ENCODE peak calls at places on chromosomes 12 and 14, in seven cellular contexts. One of them, this sample, is unnamed.
A peak's percentile ranks its signal among the peaks of the same experiment; 100 is the strongest.

GRCh38 chr12:91356405-91356804 is 173.8 kb upstream of the DCN start:
- DNase-seq in HCT116: no peak
- DNase-seq in GM12865: no peak
- DNase-seq in brain microvascular endothelial cell: no peak
- DNase-seq in ureter: no peak
- DNase-seq in NAMALWA: no peak
- DNase-seq in CD4-positive, alpha-beta memory T cell: no peak
- DNase-seq in this sample: no peak

GRCh38 chr14:59630281-59630963 is 53.8 kb upstream of the CCDC175 start:
- DNase-seq in HCT116: no peak
- DNase-seq in GM12865: no peak
- DNase-seq in brain microvascular endothelial cell: no peak
- DNase-seq in ureter: no peak
- DNase-seq in NAMALWA: no peak
- DNase-seq in CD4-positive, alpha-beta memory T cell: no peak
- DNase-seq in this sample: no peak

GRCh38 chr12:96093543-96094196 is 58.3 kb upstream of the LTA4H start:
- DNase-seq in HCT116: no peak
- DNase-seq in GM12865: no peak
- DNase-seq in brain microvascular endothelial cell: no peak
- DNase-seq in ureter: no peak
- DNase-seq in NAMALWA: no peak
- DNase-seq in CD4-positive, alpha-beta memory T cell: no peak
- DNase-seq in this sample: no peak

GRCh38 chr12:56189918-56190694 is 823 bp upstream of the SMARCC2 start:
- DNase-seq in HCT116: peak; percentile 90
- DNase-seq in GM12865: peak; percentile 94
- DNase-seq in brain microvascular endothelial cell: peak; percentile 79
- DNase-seq in ureter: peak; percentile 92
- DNase-seq in NAMALWA: peak; percentile 90
- DNase-seq in CD4-positive, alpha-beta memory T cell: peak; percentile 80
- DNase-seq in this sample: peak; percentile 68

GRCh38 chr14:106417224-106418049 is 891.1 kb downstream of the TMEM121 start:
- DNase-seq in HCT116: peak; percentile 3
- DNase-seq in GM12865: peak; percentile 93
- DNase-seq in brain microvascular endothelial cell: no peak
- DNase-seq in ureter: no peak
- DNase-seq in NAMALWA: peak; percentile 95
- DNase-seq in CD4-positive, alpha-beta memory T cell: peak; percentile 87
- DNase-seq in this sample: peak; percentile 76

GRCh38 chr12:89566615-89567014 is 40.8 kb upstream of the POC1B start:
- DNase-seq in HCT116: no peak
- DNase-seq in GM12865: no peak
- DNase-seq in brain microvascular endothelial cell: peak; percentile 43
- DNase-seq in ureter: no peak
- DNase-seq in NAMALWA: no peak
- DNase-seq in CD4-positive, alpha-beta memory T cell: no peak
- DNase-seq in this sample: no peak

GRCh38 chr12:80269953-80270552 is 170.7 kb downstream of the OTOGL start:
- DNase-seq in HCT116: peak; percentile 23
- DNase-seq in GM12865: peak; percentile 59
- DNase-seq in brain microvascular endothelial cell: peak; percentile 41
- DNase-seq in ureter: no peak
- DNase-seq in NAMALWA: peak; percentile 58
- DNase-seq in CD4-positive, alpha-beta memory T cell: no peak
- DNase-seq in this sample: no peak

GRCh38 chr12:79737875-79738718 is 47.3 kb upstream of the PAWR start:
- DNase-seq in HCT116: peak; percentile 54
- DNase-seq in GM12865: peak; percentile 78
- DNase-seq in brain microvascular endothelial cell: peak; percentile 55
- DNase-seq in ureter: no peak
- DNase-seq in NAMALWA: peak; percentile 78
- DNase-seq in CD4-positive, alpha-beta memory T cell: no peak
- DNase-seq in this sample: peak; percentile 2

GRCh38 chr14:69901113-69901951 is 22.1 kb downstream of the SMOC1 start:
- DNase-seq in HCT116: no peak
- DNase-seq in GM12865: no peak
- DNase-seq in brain microvascular endothelial cell: peak; percentile 18
- DNase-seq in ureter: no peak
- DNase-seq in NAMALWA: no peak
- DNase-seq in CD4-positive, alpha-beta memory T cell: no peak
- DNase-seq in this sample: no peak

GRCh38 chr12:45076417-45077031 is 25.6 kb upstream of the DBX2 start:
- DNase-seq in HCT116: no peak
- DNase-seq in GM12865: no peak
- DNase-seq in brain microvascular endothelial cell: no peak
- DNase-seq in ureter: no peak
- DNase-seq in NAMALWA: no peak
- DNase-seq in CD4-positive, alpha-beta memory T cell: no peak
- DNase-seq in this sample: no peak

GRCh38 chr14:32472512-32473472 is 143.7 kb downstream of the AKAP6 start:
- DNase-seq in HCT116: no peak
- DNase-seq in GM12865: no peak
- DNase-seq in brain microvascular endothelial cell: peak; percentile 63
- DNase-seq in ureter: no peak
- DNase-seq in NAMALWA: no peak
- DNase-seq in CD4-positive, alpha-beta memory T cell: no peak
- DNase-seq in this sample: no peak

GRCh38 chr14:56183631-56184157 is 65.5 kb downstream of the PELI2 start:
- DNase-seq in HCT116: no peak
- DNase-seq in GM12865: no peak
- DNase-seq in brain microvascular endothelial cell: no peak
- DNase-seq in ureter: no peak
- DNase-seq in NAMALWA: no peak
- DNase-seq in CD4-positive, alpha-beta memory T cell: no peak
- DNase-seq in this sample: no peak

GRCh38 chr14:88985654-88986053 is 161.2 kb downstream of the TTC8 start:
- DNase-seq in HCT116: no peak
- DNase-seq in GM12865: no peak
- DNase-seq in brain microvascular endothelial cell: no peak
- DNase-seq in ureter: no peak
- DNase-seq in NAMALWA: no peak
- DNase-seq in CD4-positive, alpha-beta memory T cell: no peak
- DNase-seq in this sample: no peak

GRCh38 chr12:12505544-12506501 is 56.8 kb downstream of the DUSP16 start:
- DNase-seq in HCT116: no peak
- DNase-seq in GM12865: peak; percentile 86
- DNase-seq in brain microvascular endothelial cell: peak; percentile 24
- DNase-seq in ureter: no peak
- DNase-seq in NAMALWA: peak; percentile 31
- DNase-seq in CD4-positive, alpha-beta memory T cell: peak; percentile 42
- DNase-seq in this sample: no peak

GRCh38 chr12:42213954-42214426 is 24.1 kb downstream of the YAF2 start:
- DNase-seq in HCT116: no peak
- DNase-seq in GM12865: no peak
- DNase-seq in brain microvascular endothelial cell: peak; percentile 10
- DNase-seq in ureter: no peak
- DNase-seq in NAMALWA: no peak
- DNase-seq in CD4-positive, alpha-beta memory T cell: no peak
- DNase-seq in this sample: no peak

GRCh38 chr12:50101663-50102062 is 2.1 kb upstream of the GPD1 start:
- DNase-seq in HCT116: peak; percentile 27
- DNase-seq in GM12865: no peak
- DNase-seq in brain microvascular endothelial cell: no peak
- DNase-seq in ureter: no peak
- DNase-seq in NAMALWA: no peak
- DNase-seq in CD4-positive, alpha-beta memory T cell: no peak
- DNase-seq in this sample: no peak

GRCh38 chr12:121295746-121296617 is 527 bp downstream of the CAMKK2 start:
- DNase-seq in HCT116: no peak
- DNase-seq in GM12865: peak; percentile 34
- DNase-seq in brain microvascular endothelial cell: no peak
- DNase-seq in ureter: no peak
- DNase-seq in NAMALWA: peak; percentile 40
- DNase-seq in CD4-positive, alpha-beta memory T cell: no peak
- DNase-seq in this sample: peak; percentile 3

GRCh38 chr12:85575115-85576096 is 260.8 kb downstream of the RASSF9 start:
- DNase-seq in HCT116: peak; percentile 54
- DNase-seq in GM12865: peak; percentile 68
- DNase-seq in brain microvascular endothelial cell: peak; percentile 77
- DNase-seq in ureter: no peak
- DNase-seq in NAMALWA: peak; percentile 80
- DNase-seq in CD4-positive, alpha-beta memory T cell: no peak
- DNase-seq in this sample: no peak

GRCh38 chr12:89733579-89734201 is 25.1 kb upstream of the ATP2B1 start:
- DNase-seq in HCT116: no peak
- DNase-seq in GM12865: no peak
- DNase-seq in brain microvascular endothelial cell: peak; percentile 90
- DNase-seq in ureter: no peak
- DNase-seq in NAMALWA: no peak
- DNase-seq in CD4-positive, alpha-beta memory T cell: no peak
- DNase-seq in this sample: peak; percentile 34

GRCh38 chr12:130916251-130916911 is 37.3 kb upstream of the ADGRD1 start:
- DNase-seq in HCT116: peak; percentile 38
- DNase-seq in GM12865: peak; percentile 69
- DNase-seq in brain microvascular endothelial cell: peak; percentile 6
- DNase-seq in ureter: peak; percentile 72
- DNase-seq in NAMALWA: peak; percentile 73
- DNase-seq in CD4-positive, alpha-beta memory T cell: no peak
- DNase-seq in this sample: no peak

GRCh38 chr14:28242895-28243294 is 523.7 kb upstream of the FOXG1 start:
- DNase-seq in HCT116: no peak
- DNase-seq in GM12865: no peak
- DNase-seq in brain microvascular endothelial cell: no peak
- DNase-seq in ureter: no peak
- DNase-seq in NAMALWA: no peak
- DNase-seq in CD4-positive, alpha-beta memory T cell: no peak
- DNase-seq in this sample: no peak

GRCh38 chr12:78442454-78442801 is 422.1 kb upstream of the SYT1 start:
- DNase-seq in HCT116: no peak
- DNase-seq in GM12865: no peak
- DNase-seq in brain microvascular endothelial cell: no peak
- DNase-seq in ureter: no peak
- DNase-seq in NAMALWA: no peak
- DNase-seq in CD4-positive, alpha-beta memory T cell: no peak
- DNase-seq in this sample: no peak

GRCh38 chr14:68657300-68658028 is 135.4 kb downstream of the ZFP36L1 start:
- DNase-seq in HCT116: no peak
- DNase-seq in GM12865: no peak
- DNase-seq in brain microvascular endothelial cell: no peak
- DNase-seq in ureter: no peak
- DNase-seq in NAMALWA: no peak
- DNase-seq in CD4-positive, alpha-beta memory T cell: no peak
- DNase-seq in this sample: no peak

GRCh38 chr14:75170797-75171196 is 5.6 kb downstream of the TMED10 start:
- DNase-seq in HCT116: no peak
- DNase-seq in GM12865: no peak
- DNase-seq in brain microvascular endothelial cell: no peak
- DNase-seq in ureter: no peak
- DNase-seq in NAMALWA: no peak
- DNase-seq in CD4-positive, alpha-beta memory T cell: no peak
- DNase-seq in this sample: no peak

GRCh38 chr12:119129827-119130434 is 48.8 kb upstream of the HSPB8 start:
- DNase-seq in HCT116: no peak
- DNase-seq in GM12865: no peak
- DNase-seq in brain microvascular endothelial cell: no peak
- DNase-seq in ureter: no peak
- DNase-seq in NAMALWA: no peak
- DNase-seq in CD4-positive, alpha-beta memory T cell: no peak
- DNase-seq in this sample: no peak

GRCh38 chr14:70735043-70735442 is 74.3 kb downstream of the MAP3K9 start:
- DNase-seq in HCT116: no peak
- DNase-seq in GM12865: no peak
- DNase-seq in brain microvascular endothelial cell: no peak
- DNase-seq in ureter: no peak
- DNase-seq in NAMALWA: no peak
- DNase-seq in CD4-positive, alpha-beta memory T cell: no peak
- DNase-seq in this sample: no peak

GRCh38 chr14:62126885-62127478 is 364.8 kb downstream of the SNAPC1 start:
- DNase-seq in HCT116: peak; percentile 40
- DNase-seq in GM12865: peak; percentile 65
- DNase-seq in brain microvascular endothelial cell: peak; percentile 50
- DNase-seq in ureter: no peak
- DNase-seq in NAMALWA: peak; percentile 59
- DNase-seq in CD4-positive, alpha-beta memory T cell: no peak
- DNase-seq in this sample: peak; percentile 12

GRCh38 chr12:509494-509893 is 49.8 kb downstream of the B4GALNT3 start:
- DNase-seq in HCT116: no peak
- DNase-seq in GM12865: no peak
- DNase-seq in brain microvascular endothelial cell: peak; percentile 14
- DNase-seq in ureter: no peak
- DNase-seq in NAMALWA: no peak
- DNase-seq in CD4-positive, alpha-beta memory T cell: no peak
- DNase-seq in this sample: no peak

GRCh38 chr12:53048033-53048779 is 1.7 kb upstream of the TNS2 start:
- DNase-seq in HCT116: no peak
- DNase-seq in GM12865: no peak
- DNase-seq in brain microvascular endothelial cell: no peak
- DNase-seq in ureter: peak; percentile 80
- DNase-seq in NAMALWA: peak; percentile 29
- DNase-seq in CD4-positive, alpha-beta memory T cell: no peak
- DNase-seq in this sample: no peak

GRCh38 chr12:67650528-67651379 is 2.2 kb downstream of the DYRK2 start:
- DNase-seq in HCT116: no peak
- DNase-seq in GM12865: peak; percentile 42
- DNase-seq in brain microvascular endothelial cell: no peak
- DNase-seq in ureter: no peak
- DNase-seq in NAMALWA: peak; percentile 67
- DNase-seq in CD4-positive, alpha-beta memory T cell: peak; percentile 45
- DNase-seq in this sample: no peak

GRCh38 chr14:31449971-31450610 is 7.2 kb downstream of the DTD2 start:
- DNase-seq in HCT116: peak; percentile 7
- DNase-seq in GM12865: peak; percentile 40
- DNase-seq in brain microvascular endothelial cell: no peak
- DNase-seq in ureter: no peak
- DNase-seq in NAMALWA: peak; percentile 72
- DNase-seq in CD4-positive, alpha-beta memory T cell: no peak
- DNase-seq in this sample: peak; percentile 9

GRCh38 chr12:104668274-104668718 is 211.5 kb downstream of the CHST11 start:
- DNase-seq in HCT116: no peak
- DNase-seq in GM12865: no peak
- DNase-seq in brain microvascular endothelial cell: peak; percentile 92
- DNase-seq in ureter: no peak
- DNase-seq in NAMALWA: no peak
- DNase-seq in CD4-positive, alpha-beta memory T cell: no peak
- DNase-seq in this sample: no peak

GRCh38 chr14:29817767-29818166 is 109.9 kb downstream of the PRKD1 start:
- DNase-seq in HCT116: no peak
- DNase-seq in GM12865: no peak
- DNase-seq in brain microvascular endothelial cell: no peak
- DNase-seq in ureter: no peak
- DNase-seq in NAMALWA: no peak
- DNase-seq in CD4-positive, alpha-beta memory T cell: no peak
- DNase-seq in this sample: no peak

GRCh38 chr14:37237735-37238200 is 40.0 kb downstream of the MIPOL1 start:
- DNase-seq in HCT116: no peak
- DNase-seq in GM12865: no peak
- DNase-seq in brain microvascular endothelial cell: no peak
- DNase-seq in ureter: no peak
- DNase-seq in NAMALWA: no peak
- DNase-seq in CD4-positive, alpha-beta memory T cell: no peak
- DNase-seq in this sample: no peak

GRCh38 chr12:117882181-117882580 is 86.6 kb downstream of the KSR2 start:
- DNase-seq in HCT116: no peak
- DNase-seq in GM12865: no peak
- DNase-seq in brain microvascular endothelial cell: no peak
- DNase-seq in ureter: no peak
- DNase-seq in NAMALWA: no peak
- DNase-seq in CD4-positive, alpha-beta memory T cell: no peak
- DNase-seq in this sample: no peak

GRCh38 chr12:4881665-4882064 is 28.0 kb upstream of the KCNA1 start:
- DNase-seq in HCT116: no peak
- DNase-seq in GM12865: no peak
- DNase-seq in brain microvascular endothelial cell: no peak
- DNase-seq in ureter: no peak
- DNase-seq in NAMALWA: no peak
- DNase-seq in CD4-positive, alpha-beta memory T cell: no peak
- DNase-seq in this sample: no peak

GRCh38 chr12:91406920-91407341 is 224.3 kb upstream of the DCN start:
- DNase-seq in HCT116: peak; percentile 13
- DNase-seq in GM12865: peak; percentile 76
- DNase-seq in brain microvascular endothelial cell: peak; percentile 45
- DNase-seq in ureter: no peak
- DNase-seq in NAMALWA: no peak
- DNase-seq in CD4-positive, alpha-beta memory T cell: peak; percentile 31
- DNase-seq in this sample: no peak

GRCh38 chr14:77041837-77042557 is 13.5 kb upstream of the IRF2BPL start:
- DNase-seq in HCT116: no peak
- DNase-seq in GM12865: peak; percentile 30
- DNase-seq in brain microvascular endothelial cell: peak; percentile 87
- DNase-seq in ureter: peak; percentile 63
- DNase-seq in NAMALWA: peak; percentile 57
- DNase-seq in CD4-positive, alpha-beta memory T cell: no peak
- DNase-seq in this sample: no peak